ENCODE peak calls at places on chromosomes 6 and 20, in ten cellular contexts. F is OCI-LY7, P is foreskin fibroblast, R is Caki2, S is occipital lobe, A is cardiac fibroblast, I is SW 1271, Z is mucosa of descending colon, J is left ventricle myocardium inferior, T is NCI-H2227 treated with DMSO at 0.1 percent for 48 hours. D is an unnamed sample.

GRCh38 chr6:26157838-26158580 is 70.8 kb downstream of the HFE start:
- DNase-seq in T (peak; percentile 98), A (peak; percentile 99), I (peak; percentile 98), P (peak; percentile 95), S (peak; percentile 82), F (peak; percentile 98), R (peak; percentile 98), Z (peak; percentile 88), J (peak; percentile 49), D (peak; percentile 97)

GRCh38 chr6:117169060-117169635 is 96.2 kb upstream of the VGLL2 start:
- DNase-seq in P (no peak), R (no peak), S (no peak), T (no peak), I (no peak), A (no peak), Z (no peak), J (no peak), F (no peak), D (no peak)

GRCh38 chr20:24669701-24670100 is 200.3 kb downstream of the SYNDIG1 start:
- DNase-seq in J (no peak), S (no peak), T (no peak), A (no peak), F (no peak), Z (peak; percentile 8), P (no peak), I (no peak), R (no peak), D (no peak)

GRCh38 chr20:43731469-43731868 is 4.7 kb upstream of the GTSF1L start:
- DNase-seq in I (no peak), F (no peak), J (no peak), A (peak; percentile 51), Z (no peak), S (no peak), T (no peak), R (no peak), P (peak; percentile 55), D (peak; percentile 23)

GRCh38 chr20:24704899-24705298 is 235.5 kb downstream of the SYNDIG1 start:
- DNase-seq in A (no peak), F (no peak), T (no peak), R (no peak), S (no peak), Z (no peak), I (no peak), P (no peak), J (no peak), D (no peak)

GRCh38 chr20:43040427-43040826 is 149.3 kb downstream of the PTPRT start:
- DNase-seq in S (no peak), I (no peak), A (no peak), P (no peak), T (no peak), J (no peak), F (peak; percentile 6), R (peak; percentile 31), Z (no peak), D (no peak)

GRCh38 chr6:166442131-166442530 is 59.4 kb upstream of the MPC1 start:
- DNase-seq in I (no peak), T (no peak), J (no peak), A (no peak), F (no peak), P (no peak), Z (no peak), S (no peak), R (no peak), D (no peak)

GRCh38 chr6:84422380-84422968 is 195.0 kb upstream of the CEP162 start:
- DNase-seq in F (no peak), R (no peak), S (no peak), T (peak; percentile 67), A (peak; percentile 85), Z (peak; percentile 36), J (peak; percentile 46), P (no peak), I (no peak), D (peak; percentile 14)

GRCh38 chr20:1813101-1813529 is 82.1 kb upstream of the SIRPA start:
- DNase-seq in F (no peak), T (no peak), J (peak; percentile 69), P (peak; percentile 96), A (peak; percentile 91), I (no peak), R (peak; percentile 91), S (no peak), Z (no peak), D (peak; percentile 87)